ENCODE peak calls at places on chromosomes 5 and 9, in five cellular contexts. S is sigmoid colon, U is A549, Z is upper lobe of left lung, I is HCT116. D is an unnamed sample.

GRCh38 chr5:174690256-174690655 is 34.1 kb upstream of the MSX2 start:
- DNase-seq in S (no peak), U (peak; percentile 24), Z (no peak), I (no peak), D (no peak)

GRCh38 chr5:120599576-120599975 is 135.5 kb downstream of the PRR16 start:
- DNase-seq in S (no peak), U (no peak), Z (no peak), I (no peak), D (no peak)

GRCh38 chr9:78234810-78235209 is 1.1 kb upstream of the CEP78 start:
- DNase-seq in S (no peak), U (no peak), Z (no peak), I (no peak), D (no peak)

GRCh38 chr5:150644496-150644895 is 4.0 kb downstream of the SYNPO start:
- DNase-seq in S (no peak), U (no peak), Z (no peak), I (no peak), D (no peak)

GRCh38 chr5:73122875-73123810 is 2.8 kb downstream of the TMEM171 start:
- DNase-seq in S (no peak), U (no peak), Z (peak; percentile 67), I (no peak), D (peak; percentile 77)

GRCh38 chr9:35728041-35728971 is 3.7 kb downstream of the TLN1 start:
- DNase-seq in S (peak; percentile 97), U (peak; percentile 60), Z (no peak), I (no peak), D (peak; percentile 91)

GRCh38 chr9:112913326-112913725 is 22.6 kb upstream of the SLC46A2 start:
- DNase-seq in S (no peak), U (no peak), Z (no peak), I (no peak), D (no peak)

GRCh38 chr5:78889759-78890158 is 95.4 kb downstream of the ARSB start:
- DNase-seq in S (no peak), U (peak; percentile 16), Z (no peak), I (no peak), D (no peak)

GRCh38 chr9:15101046-15101445 is 190.8 kb upstream of the FREM1 start:
- DNase-seq in S (no peak), U (no peak), Z (no peak), I (no peak), D (no peak)

GRCh38 chr9:136978073-136978864 is 965 bp downstream of the PTGDS start:
- DNase-seq in S (no peak), U (peak; percentile 89), Z (peak; percentile 92), I (no peak), D (peak; percentile 92)

GRCh38 chr9:71145179-71145578 is 23.8 kb upstream of the TRPM3 start:
- DNase-seq in S (no peak), U (no peak), Z (no peak), I (no peak), D (no peak)

GRCh38 chr5:3801967-3802366 is 206.3 kb downstream of the IRX1 start:
- DNase-seq in S (no peak), U (peak; percentile 2), Z (no peak), I (no peak), D (no peak)

GRCh38 chr9:33225319-33226152 is 14.4 kb upstream of the SPINK4 start:
- DNase-seq in S (no peak), U (peak; percentile 83), Z (no peak), I (peak; percentile 68), D (no peak)

GRCh38 chr5:169765176-169765575 is 128.1 kb downstream of the DOCK2 start:
- DNase-seq in S (no peak), U (no peak), Z (no peak), I (no peak), D (no peak)

GRCh38 chr5:82105457-82105856 is 133.6 kb downstream of the ATG10 start:
- DNase-seq in S (no peak), U (no peak), Z (no peak), I (no peak), D (no peak)

GRCh38 chr5:41334758-41335157 is 121.4 kb upstream of the C6 start:
- DNase-seq in S (peak; percentile 65), U (no peak), Z (no peak), I (no peak), D (no peak)

GRCh38 chr9:110640736-110641135 is 27.9 kb upstream of the MUSK start:
- DNase-seq in S (no peak), U (no peak), Z (no peak), I (no peak), D (no peak)

GRCh38 chr9:137307255-137308101 is 5.4 kb upstream of the NRARP start:
- DNase-seq in S (no peak), U (no peak), Z (peak; percentile 79), I (no peak), D (peak; percentile 89)

GRCh38 chr5:76958976-76959767 is 6.3 kb downstream of the CRHBP start:
- DNase-seq in S (no peak), U (no peak), Z (no peak), I (no peak), D (no peak)

GRCh38 chr5:169249001-169249400 is 51.9 kb downstream of the SLIT3 start:
- DNase-seq in S (no peak), U (no peak), Z (no peak), I (no peak), D (no peak)

GRCh38 chr9:16396389-16396788 is 474.1 kb downstream of the BNC2 start:
- DNase-seq in S (no peak), U (no peak), Z (no peak), I (no peak), D (no peak)

GRCh38 chr9:70228098-70228497 is 30.7 kb upstream of the SMC5 start:
- DNase-seq in S (no peak), U (no peak), Z (no peak), I (no peak), D (no peak)

GRCh38 chr9:133733074-133733408 is 5.1 kb downstream of the SARDH start:
- DNase-seq in S (peak; percentile 35), U (peak; percentile 38), Z (no peak), I (no peak), D (no peak)

GRCh38 chr5:35094966-35095365 is 47.2 kb upstream of the AGXT2 start:
- DNase-seq in S (no peak), U (no peak), Z (no peak), I (no peak), D (no peak)

GRCh38 chr5:113266227-113266912 is 168.4 kb downstream of the TSSK1B start:
- DNase-seq in S (no peak), U (no peak), Z (no peak), I (no peak), D (no peak)

GRCh38 chr9:97555164-97555563 is 53.7 kb downstream of the TMOD1 start:
- DNase-seq in S (no peak), U (no peak), Z (no peak), I (no peak), D (peak; percentile 67)

GRCh38 chr9:97553841-97554240 is 52.4 kb downstream of the TMOD1 start:
- DNase-seq in S (no peak), U (no peak), Z (no peak), I (no peak), D (peak; percentile 62)

GRCh38 chr9:97553141-97553540 is 51.7 kb downstream of the TMOD1 start:
- DNase-seq in S (no peak), U (no peak), Z (no peak), I (no peak), D (peak; percentile 62)

GRCh38 chr9:97556036-97556720 is 54.7 kb downstream of the TMOD1 start:
- DNase-seq in S (no peak), U (no peak), Z (no peak), I (no peak), D (no peak)

DNA sequence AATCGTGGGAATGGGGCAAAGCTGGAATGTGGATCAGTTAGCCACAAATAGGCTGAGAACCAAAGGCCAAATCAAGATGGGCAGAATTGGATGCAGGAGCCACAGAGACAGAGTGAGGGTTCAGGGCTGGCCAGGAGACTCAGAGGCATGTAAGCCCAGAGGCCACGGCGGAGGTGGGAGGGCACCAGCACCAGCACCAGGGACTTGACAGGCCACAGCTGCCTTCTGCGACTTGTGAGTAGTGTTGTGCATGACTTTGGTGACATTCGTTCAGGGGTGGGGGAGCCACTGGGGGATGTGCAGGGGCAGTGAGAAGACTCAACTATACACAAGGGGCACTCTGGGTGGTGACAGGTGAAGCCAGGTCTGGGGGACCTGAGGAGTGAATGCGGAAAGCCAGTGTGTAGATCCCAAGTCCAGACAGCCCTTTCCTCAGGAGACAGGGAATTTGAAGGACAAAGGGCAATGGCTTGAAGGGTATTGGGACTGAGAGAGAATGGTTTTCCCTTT is 53.2 kb downstream of the TMOD1 start:
- DNase-seq in S (no peak), U (no peak), Z (no peak), I (no peak), D (peak; percentile 80)
- TF ChIP-seq POLR2A in S (no peak), U (no peak), Z (no peak), I (no peak), D (no peak)

GRCh38 chr5:157328277-157328912 is 62.5 kb downstream of the CYFIP2 start:
- DNase-seq in S (peak; percentile 84), U (peak; percentile 77), Z (no peak), I (peak; percentile 58), D (peak; percentile 47)
- TF ChIP-seq CTCF in S (peak; percentile 89), U (peak; percentile 95), Z (peak; percentile 80), I (peak; percentile 92), D (peak; percentile 44)

DNA sequence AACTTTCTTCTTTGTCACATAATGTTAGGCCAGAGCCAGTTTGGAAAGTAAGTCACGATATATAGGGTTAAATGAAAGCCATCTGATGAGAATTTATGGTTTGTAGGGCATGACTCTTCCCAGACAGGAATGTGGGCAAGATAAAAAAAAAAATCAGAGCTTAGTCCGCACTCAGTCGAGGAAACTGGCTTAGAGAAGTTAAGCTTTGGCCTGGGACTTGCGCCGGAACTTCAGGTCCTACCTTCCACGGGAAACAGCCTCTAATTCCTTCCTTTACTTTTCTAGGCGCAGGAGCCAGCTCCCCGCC is 501 bp downstream of the DDX31 start:
- DNase-seq in S (no peak), U (no peak), Z (no peak), I (no peak), D (no peak)
- TF ChIP-seq POLR2A in S (no peak), U (no peak), Z (no peak), I (no peak), D (no peak)

GRCh38 chr5:112234000-112234399 is 185.1 kb downstream of the EPB41L4A start:
- DNase-seq in S (no peak), U (no peak), Z (no peak), I (no peak), D (no peak)

GRCh38 chr5:112232651-112233050 is 186.4 kb downstream of the EPB41L4A start:
- DNase-seq in S (no peak), U (peak; percentile 65), Z (no peak), I (no peak), D (no peak)

GRCh38 chr5:112237456-112237855 is 181.6 kb downstream of the EPB41L4A start:
- DNase-seq in S (no peak), U (no peak), Z (no peak), I (no peak), D (no peak)

GRCh38 chr5:112240011-112240410 is 179.1 kb downstream of the EPB41L4A start:
- DNase-seq in S (no peak), U (peak; percentile 83), Z (no peak), I (no peak), D (no peak)

GRCh38 chr5:112238473-112238872 is 180.6 kb downstream of the EPB41L4A start:
- DNase-seq in S (no peak), U (peak; percentile 23), Z (no peak), I (no peak), D (no peak)
- TF ChIP-seq CTCF in S (no peak), U (no peak), Z (no peak), I (peak; percentile 4), D (no peak)

D was measured in lower leg skin.